ENCODE peak calls at places on chromosome 11, in four cellular contexts. R is T-helper 2 cell, D is heart right ventricle, K is astrocyte of the cerebellum. W is an unnamed sample.
A peak's percentile ranks its signal among the peaks of the same experiment; 100 is the strongest.

GRCh38 chr11:65373839-65374580 is 8.4 kb downstream of the SLC25A45 start:
- DNase-seq in R (no peak), D (no peak), K (no peak), W (no peak)

GRCh38 chr11:46729110-46730027 is 10.4 kb downstream of the F2 start:
- DNase-seq in R (no peak), D (no peak), K (no peak), W (no peak)

GRCh38 chr11:76376746-76377558 is 4.0 kb downstream of the THAP12 start:
- DNase-seq in R (no peak), D (no peak), K (no peak), W (no peak)

GRCh38 chr11:128714121-128714520 is 20.2 kb downstream of the FLI1 start:
- DNase-seq in R (peak; percentile 79), D (no peak), K (no peak), W (no peak)

GRCh38 chr11:126925321-126926093 is 75.1 kb downstream of the KIRREL3 start:
- DNase-seq in R (no peak), D (no peak), K (no peak), W (no peak)

GRCh38 chr11:118939948-118940598 is 14.3 kb upstream of the BCL9L start:
- DNase-seq in R (peak; percentile 67), D (no peak), K (no peak), W (peak; percentile 57)

GRCh38 chr11:63869171-63869591 is 30.3 kb downstream of the MARK2 start:
- DNase-seq in R (no peak), D (no peak), K (no peak), W (no peak)

GRCh38 chr11:69270929-69271328 is 23.0 kb upstream of the MYEOV start:
- DNase-seq in R (no peak), D (no peak), K (no peak), W (no peak)

GRCh38 chr11:73323464-73323863 is 15.4 kb downstream of the ARHGEF17 start:
- DNase-seq in R (no peak), D (peak; percentile 83), K (no peak), W (no peak)

GRCh38 chr11:126712017-126712625 is 288.4 kb downstream of the KIRREL3 start:
- DNase-seq in R (peak; percentile 7), D (no peak), K (no peak), W (no peak)

GRCh38 chr11:124415356-124415923 is 9.2 kb downstream of the OR8B4 start:
- DNase-seq in R (peak; percentile 4), D (no peak), K (peak; percentile 48), W (no peak)

W was measured in naive thymus-derived CD8-positive, alpha-beta T cell.